ENCODE peak calls at places on chromosome 19, in four cellular contexts. M is Peyer's patch, D is A549, R is KG1. W is an unnamed sample.

GRCh38 chr19:32130241-32130753 is 215.1 kb upstream of the ZNF507 start:
- DNase-seq in R (no peak), M (no peak), D (no peak), W (peak; percentile 67)

GRCh38 chr19:55492362-55492944 is 4.2 kb downstream of the SSC5D start:
- DNase-seq in M (no peak), D (no peak), R (no peak), W (peak; percentile 47)

GRCh38 chr19:45630463-45630862 is 8.7 kb downstream of the EML2 start:
- DNase-seq in R (no peak), M (no peak), D (peak; percentile 63), W (no peak)

GRCh38 chr19:2618611-2619010 is 83.9 kb downstream of the GNG7 start:
- DNase-seq in D (no peak), R (peak; percentile 78), M (peak; percentile 87), W (no peak)

GRCh38 chr19:55686311-55687050 is 11.5 kb downstream of the EPN1 start:
- DNase-seq in D (no peak), R (no peak), M (no peak), W (no peak)

GRCh38 chr19:2755811-2756210 is 16.0 kb upstream of the SLC39A3 start:
- DNase-seq in M (no peak), R (no peak), D (no peak), W (no peak)

GRCh38 chr19:741506-742131 is 9.3 kb upstream of the MISP start:
- DNase-seq in R (no peak), D (peak; percentile 56), M (no peak), W (no peak)

GRCh38 chr19:340620-341385 is 3.8 kb downstream of the MIER2 start:
- DNase-seq in D (no peak), M (no peak), R (no peak), W (no peak)

GRCh38 chr19:52722062-52723005 is 12.5 kb downstream of the ZNF611 start:
- DNase-seq in R (no peak), M (no peak), D (no peak), W (no peak)

GRCh38 chr19:46068345-46069258 is 27.8 kb upstream of the IGFL4 start:
- DNase-seq in M (peak; percentile 46), D (peak; percentile 68), R (no peak), W (no peak)

GRCh38 chr19:1851581-1852293 is 3.5 kb upstream of the REXO1 start:
- DNase-seq in M (no peak), D (no peak), R (no peak), W (no peak)

GRCh38 chr19:53982056-53982455 is 9.4 kb upstream of the CACNG6 start:
- DNase-seq in D (no peak), R (no peak), M (no peak), W (no peak)

GRCh38 chr19:37930416-37930815 is 23.4 kb downstream of the SIPA1L3 start:
- DNase-seq in D (no peak), M (peak; percentile 61), R (no peak), W (no peak)

GRCh38 chr19:35533822-35534521 is 716 bp downstream of the GAPDHS start:
- DNase-seq in D (no peak), R (no peak), M (peak; percentile 70), W (no peak)

GRCh38 chr19:47363758-47364529 is 14.8 kb downstream of the DHX34 start:
- DNase-seq in R (no peak), M (no peak), D (no peak), W (no peak)

GRCh38 chr19:10389863-10390262 is 9.5 kb upstream of the TYK2 start:
- DNase-seq in D (no peak), R (no peak), M (no peak), W (no peak)

GRCh38 chr19:42436006-42436405 is 6.7 kb downstream of the CXCL17 start:
- DNase-seq in D (no peak), M (no peak), R (no peak), W (no peak)

GRCh38 chr19:52987221-52987620 is 24.5 kb upstream of the ZNF816 start:
- DNase-seq in M (no peak), D (no peak), R (no peak), W (no peak)

GRCh38 chr19:18795540-18795939 is 4.4 kb upstream of the COMP start:
- DNase-seq in R (no peak), D (no peak), M (no peak), W (no peak)

GRCh38 chr19:2726904-2727639 is 5.9 kb upstream of the DIRAS1 start:
- DNase-seq in M (no peak), D (no peak), R (no peak), W (no peak)

GRCh38 chr19:4984448-4984990 is 15.6 kb downstream of the KDM4B start:
- DNase-seq in R (no peak), D (no peak), M (no peak), W (no peak)

GRCh38 chr19:51110666-51110971 is 2.4 kb upstream of the CTU1 start:
- DNase-seq in R (no peak), M (no peak), D (no peak), W (no peak)

GRCh38 chr19:16868423-16869130 is 20.2 kb upstream of the F2RL3 start:
- DNase-seq in D (no peak), M (no peak), R (no peak), W (no peak)

W was measured in uterus.